ENCODE peak calls at places on chromosomes 16 and 17, in four cellular contexts. R, I, F and C are unnamed samples.

GRCh38 chr17:48209973-48210372 is 102.4 kb downstream of the SNX11 start:
- DNase-seq in I (no peak), F (no peak), R (peak; percentile 19), C (no peak)

GRCh38 chr17:43338886-43339516 is 59.8 kb upstream of the ARL4D start:
- DNase-seq in F (peak; percentile 51), I (no peak), R (no peak), C (no peak)

GRCh38 chr17:77892469-77893143 is 65.9 kb upstream of the TNRC6C start:
- DNase-seq in F (peak; percentile 36), R (peak; percentile 74), I (peak; percentile 21), C (no peak)

GRCh38 chr16:84932691-84933090 is 78.6 kb downstream of the ZDHHC7 start:
- DNase-seq in I (no peak), R (no peak), F (no peak), C (no peak)

GRCh38 chr17:56593741-56594527 is 435 bp downstream of the NOG start:
- DNase-seq in F (peak; percentile 13), I (no peak), R (no peak), C (no peak)

GRCh38 chr17:57726838-57727237 is 18.3 kb downstream of the CCDC182 start:
- DNase-seq in I (no peak), R (no peak), F (no peak), C (no peak)

GRCh38 chr17:3740611-3741073 is 16.9 kb downstream of the HASPIN start:
- DNase-seq in R (no peak), I (no peak), F (no peak), C (no peak)

GRCh38 chr17:19573075-19573474 is 39.4 kb downstream of the SLC47A1 start:
- DNase-seq in I (no peak), R (no peak), F (no peak), C (no peak)

DNA sequence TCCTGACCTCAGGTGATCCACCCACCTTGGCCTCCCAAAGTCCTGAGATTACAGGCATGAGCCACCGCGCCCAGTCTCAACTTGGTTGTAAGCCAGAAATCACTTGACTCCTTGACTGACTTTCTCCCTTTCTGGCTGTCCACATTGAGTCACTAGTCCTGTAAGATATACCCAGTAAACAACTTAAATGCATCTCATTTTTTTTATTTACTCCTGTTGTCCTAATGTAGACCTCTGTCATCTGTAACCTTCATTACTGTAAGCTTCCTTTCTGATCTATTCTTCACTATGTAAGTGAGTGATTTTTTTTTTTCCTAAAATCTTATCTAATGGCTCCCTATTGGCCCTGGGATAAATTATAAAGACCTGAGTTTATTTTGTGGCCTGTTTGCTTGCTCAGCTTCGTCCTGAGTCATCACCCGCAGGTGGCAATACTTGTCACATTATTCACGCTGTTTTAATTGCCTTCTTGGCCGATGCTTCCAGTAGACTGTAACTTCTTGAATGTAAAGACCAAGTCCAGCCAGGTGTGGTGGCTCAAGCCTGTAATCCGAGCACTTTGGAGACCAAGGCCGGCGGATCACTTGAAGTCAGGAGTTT is 41.0 kb downstream of the PAFAH1B1 start:
- DNase-seq in R (no peak), I (peak; percentile 93), F (no peak), C (peak; percentile 96)
- TF ChIP-seq TCF7L2 in R (no peak), I (no peak), F (no peak), C (no peak)

GRCh38 chr17:53527473-53527872 is 295.3 kb upstream of the KIF2B start:
- DNase-seq in F (no peak), I (no peak), R (no peak), C (no peak)
- TF ChIP-seq SIN3A in F (no peak), I (no peak), R (no peak), C (no peak)

GRCh38 chr16:73268311-73268997 is 220.5 kb upstream of the ZFHX3 start:
- DNase-seq in I (no peak), F (peak; percentile 12), R (no peak), C (no peak)
- TF ChIP-seq TCF7L2 in I (no peak), F (no peak), R (no peak), C (no peak)

DNA sequence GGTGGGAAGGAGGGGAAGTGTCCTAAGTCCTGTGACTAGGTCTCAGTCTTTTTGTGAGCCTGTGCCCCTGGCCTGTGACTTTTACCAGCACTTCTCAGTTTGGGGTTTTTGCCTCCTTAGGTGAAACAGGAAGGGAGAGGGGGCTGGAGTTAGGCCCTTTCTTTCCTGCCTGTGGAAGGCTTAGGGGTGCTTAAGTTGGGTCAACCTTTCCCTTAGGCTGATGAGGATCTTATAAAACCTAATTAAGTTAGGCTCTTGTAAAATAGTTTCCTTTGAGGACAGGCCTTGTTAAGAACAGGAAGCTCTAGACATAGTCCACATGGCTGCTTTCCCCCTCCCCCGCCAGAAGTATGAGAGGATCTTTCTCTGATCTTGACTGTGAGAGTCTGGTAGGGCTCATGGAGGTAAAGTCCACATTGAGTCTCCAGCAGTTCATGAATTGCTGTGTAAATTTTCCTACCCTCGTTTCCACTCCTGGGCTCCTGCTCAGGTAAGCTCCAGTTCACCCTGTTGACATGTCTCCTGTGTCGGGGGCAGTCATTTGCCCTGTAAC is 17.0 kb upstream of the DNASE1 start:
- DNase-seq in R (peak; percentile 31), I (no peak), F (peak; percentile 60), C (no peak)
- TF ChIP-seq SIN3A in R (no peak), I (no peak), F (no peak), C (no peak)

GRCh38 chr17:71111945-71112344 is 942.6 kb downstream of the KCNJ2 start:
- DNase-seq in F (no peak), R (no peak), I (no peak), C (no peak)
- TF ChIP-seq TCF7L2 in F (no peak), R (no peak), I (no peak), C (no peak)

GRCh38 chr17:40290629-40291296 is 3.1 kb downstream of the CDC6 start:
- DNase-seq in R (no peak), F (peak; percentile 86), I (peak; percentile 69), C (peak; percentile 59)
- TF ChIP-seq SIN3A in R (no peak), F (no peak), I (no peak), C (no peak)